ENCODE peak calls at places on chromosomes 5 and 9, in seven cellular contexts. T is aorta, H is thoracic aorta, L is right atrium auricular region, K is breast epithelium, W is lower lobe of right lung, Y is kidney. Z is an unnamed sample. For H3K36me3, the result is how much of the 10 kb centered on the place peaks cover.

GRCh38 chr5:110909415-110909814 is 162.1 kb upstream of the TSLP start:
- DNase-seq in K (no peak), H (no peak), Y (no peak), W (no peak), L (no peak), T (no peak), Z (no peak)

GRCh38 chr5:106757672-106758071 is 913.1 kb downstream of the EFNA5 start:
- DNase-seq in Y (no peak), W (no peak), L (no peak), K (no peak), T (no peak), H (no peak), Z (no peak)

GRCh38 chr9:90088411-90088810 is 483.6 kb downstream of the GADD45G start:
- DNase-seq in K (no peak), W (no peak), H (no peak), L (no peak), Y (no peak), T (no peak), Z (no peak)

GRCh38 chr9:96618209-96619108 is 1.2 kb downstream of the CDC14B start:
- DNase-seq in K (no peak), H (no peak), Y (peak), L (peak), T (peak), W (peak), Z (peak)

GRCh38 chr9:591292-591691 is 250.2 kb upstream of the DMRT1 start:
- DNase-seq in W (peak), Y (no peak), L (peak), H (no peak), K (no peak), T (no peak), Z (no peak)

GRCh38 chr5:35061216-35061615 is 13.5 kb upstream of the AGXT2 start:
- DNase-seq in L (no peak), H (no peak), K (no peak), Y (no peak), W (no peak), T (no peak), Z (no peak)

GRCh38 chr9:72509053-72509452 is 12.4 kb upstream of the TMC1 start:
- DNase-seq in T (no peak), L (no peak), K (no peak), H (no peak), Y (no peak), W (no peak), Z (no peak)

GRCh38 chr9:93968451-93969327 is 13.5 kb upstream of the BARX1 start:
- DNase-seq in H (no peak), K (no peak), T (no peak), W (no peak), Y (no peak), L (peak), Z (no peak)

GRCh38 chr5:132829742-132830435 is 558 bp downstream of the SHROOM1 start:
- DNase-seq in K (peak), T (peak), W (peak), H (no peak), L (no peak), Y (peak), Z (peak)

GRCh38 chr5:10493884-10494283 is 52.2 kb downstream of the ROPN1L start:
- DNase-seq in T (no peak), L (no peak), K (no peak), H (no peak), W (no peak), Y (no peak), Z (no peak)

GRCh38 chr9:109499631-109500120 is 1.6 kb upstream of the PTPN3 start:
- DNase-seq in K (peak), T (peak), Y (peak), L (no peak), W (peak), H (no peak), Z (peak)

GRCh38 chr5:111439473-111440075 is 72.8 kb downstream of the STARD4 start:
- DNase-seq in K (no peak), L (no peak), W (no peak), T (no peak), Y (no peak), H (no peak), Z (no peak)

GRCh38 chr5:36870399-36871040 is 6.0 kb upstream of the NIPBL start:
- DNase-seq in H (no peak), T (no peak), Y (no peak), L (no peak), K (no peak), W (no peak), Z (no peak)

GRCh38 chr9:116646661-116647514 is 40.2 kb upstream of the TRIM32 start:
- DNase-seq in L (no peak), H (no peak), Y (no peak), W (no peak), K (no peak), T (no peak), Z (no peak)

GRCh38 chr9:115213777-115214428 is 95.9 kb upstream of the TNC start:
- DNase-seq in H (no peak), W (no peak), K (no peak), Y (no peak), L (no peak), T (no peak), Z (no peak)

GRCh38 chr5:108743344-108743743 is 4.4 kb upstream of the FER start:
- DNase-seq in L (no peak), K (no peak), Y (no peak), H (no peak), T (no peak), W (no peak), Z (no peak)

GRCh38 chr9:75588808-75589207 is 301.7 kb upstream of the PCSK5 start:
- DNase-seq in H (no peak), Y (no peak), W (no peak), K (no peak), L (no peak), T (no peak), Z (no peak)

GRCh38 chr9:34899535-34900158 is 58.4 kb upstream of the PHF24 start:
- DNase-seq in Y (peak), H (peak), L (peak), W (peak), K (peak), T (peak), Z (peak)

GRCh38 chr5:114325552-114325951 is 36.3 kb upstream of the KCNN2 start:
- DNase-seq in H (no peak), T (peak), W (no peak), Y (no peak), L (no peak), K (no peak), Z (no peak)

GRCh38 chr9:26744362-26744965 is 148.1 kb downstream of the CAAP1 start:
- DNase-seq in K (no peak), T (no peak), W (no peak), L (no peak), Y (no peak), H (no peak), Z (no peak)

GRCh38 chr9:129133067-129133466 is 21.9 kb downstream of the PTPA start:
- DNase-seq in Y (peak), T (no peak), L (no peak), W (no peak), K (no peak), H (no peak), Z (no peak)

GRCh38 chr9:115306860-115307259 is 188.9 kb upstream of the TNC start:
- DNase-seq in K (no peak), W (no peak), T (no peak), Y (no peak), H (no peak), L (no peak), Z (no peak)

GRCh38 chr5:154627711-154628678 is 127.2 kb upstream of the LARP1 start:
- DNase-seq in W (no peak), H (no peak), T (no peak), K (no peak), L (no peak), Y (no peak), Z (peak)

GRCh38 chr5:54150841-54151240 is 159.5 kb downstream of the ARL15 start:
- DNase-seq in W (no peak), Y (no peak), L (no peak), K (no peak), T (no peak), H (no peak), Z (no peak)

DNA sequence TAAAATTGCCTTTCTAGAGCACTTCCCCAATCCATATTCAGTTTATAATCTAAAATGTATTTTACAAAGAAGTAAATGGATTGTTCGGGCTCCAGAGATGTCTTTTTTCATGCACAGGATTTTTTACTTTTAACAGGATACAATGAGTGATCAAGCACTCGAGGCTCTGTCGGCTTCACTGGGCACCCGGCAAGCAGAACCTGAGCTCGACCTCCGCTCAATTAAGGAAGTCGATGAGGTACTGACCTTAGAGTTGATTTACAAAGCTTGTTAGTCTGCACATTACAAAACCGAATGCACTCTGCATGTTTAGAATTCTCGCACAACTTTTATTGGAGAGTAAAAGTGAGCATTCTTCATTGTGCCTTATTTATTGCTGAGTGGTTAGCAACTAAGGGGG is 65.2 kb downstream of the ERAP1 start:
- DNase-seq in Y (no peak), L (no peak), T (no peak), H (no peak), W (no peak), K (no peak), Z (no peak)
- H3K36me3 ChIP-seq in Y (under half), L (half or more), T (under half), H (half or more), W (half or more), K (under half), Z (under half)

DNA sequence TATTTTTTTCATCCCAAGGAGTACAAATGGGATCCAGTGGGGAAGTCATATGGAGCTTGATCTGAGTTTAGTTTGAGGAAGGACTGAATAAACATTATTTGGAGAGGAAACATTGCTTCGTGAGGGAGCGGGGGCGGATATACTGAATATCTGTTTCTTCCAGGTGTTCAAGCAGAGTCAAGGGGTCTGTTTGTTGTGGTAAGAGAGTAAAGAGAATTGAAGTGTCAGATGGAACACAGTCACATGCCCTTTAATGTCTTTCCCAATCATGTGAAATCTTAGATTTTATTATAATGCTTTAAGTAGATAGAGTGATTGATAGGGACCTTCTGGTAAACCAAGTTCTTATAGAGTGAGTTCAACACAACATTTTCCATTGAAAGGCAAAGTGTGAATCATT is 33.7 kb downstream of the DDX46 start:
- DNase-seq in W (no peak), L (no peak), T (no peak), H (no peak), K (no peak), Y (no peak), Z (no peak)
- H3K36me3 ChIP-seq in W (half or more), L (half or more), T (under half), H (under half), K (under half), Y (under half), Z (half or more)

GRCh38 chr9:127662617-127663016 is 44.2 kb upstream of the CFAP157 start:
- DNase-seq in H (no peak), L (no peak), Y (no peak), T (no peak), K (no peak), W (no peak), Z (no peak)

GRCh38 chr9:127667127-127667844 is 39.5 kb upstream of the CFAP157 start:
- DNase-seq in L (no peak), T (no peak), W (no peak), K (no peak), H (no peak), Y (no peak), Z (no peak)

GRCh38 chr9:127664324-127664677 is 42.5 kb upstream of the CFAP157 start:
- DNase-seq in L (no peak), H (no peak), K (no peak), T (no peak), W (no peak), Y (no peak), Z (no peak)

GRCh38 chr9:127664678-127665507 is 41.9 kb upstream of the CFAP157 start:
- DNase-seq in Y (no peak), L (no peak), T (no peak), H (no peak), K (no peak), W (no peak), Z (no peak)

DNA sequence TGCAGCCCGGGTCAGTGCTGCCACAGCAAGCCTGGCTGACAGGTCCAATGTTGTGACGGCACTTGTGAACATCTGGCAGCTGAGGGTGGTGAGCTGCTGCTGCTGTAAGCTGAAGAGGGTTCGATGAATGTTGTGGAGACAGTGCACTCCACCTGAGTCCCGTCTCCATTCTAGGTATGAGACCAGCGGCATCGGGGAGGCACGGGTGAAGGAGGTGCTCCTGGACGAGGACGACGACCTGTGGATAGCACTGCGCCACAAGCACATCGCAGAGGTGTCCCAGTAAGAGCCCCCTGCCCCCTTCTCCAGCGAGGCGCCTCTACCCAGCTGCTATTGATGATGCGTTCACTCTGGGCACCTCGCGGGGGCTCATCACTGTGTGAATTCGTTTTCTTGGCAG is 38.9 kb upstream of the CFAP157 start:
- DNase-seq in Y (no peak), W (no peak), L (no peak), T (no peak), H (no peak), K (no peak), Z (no peak)
- H3K36me3 ChIP-seq in Y (under half), W (half or more), L (half or more), T (under half), H (under half), K (under half), Z (under half)

GRCh38 chr5:71492817-71493615 is 37.6 kb downstream of the BDP1 start:
- DNase-seq in L (no peak), T (no peak), Y (no peak), H (no peak), K (no peak), W (no peak), Z (no peak)
- H3K36me3 ChIP-seq in L (half or more), T (under half), Y (under half), H (under half), K (under half), W (half or more), Z (half or more)

DNA sequence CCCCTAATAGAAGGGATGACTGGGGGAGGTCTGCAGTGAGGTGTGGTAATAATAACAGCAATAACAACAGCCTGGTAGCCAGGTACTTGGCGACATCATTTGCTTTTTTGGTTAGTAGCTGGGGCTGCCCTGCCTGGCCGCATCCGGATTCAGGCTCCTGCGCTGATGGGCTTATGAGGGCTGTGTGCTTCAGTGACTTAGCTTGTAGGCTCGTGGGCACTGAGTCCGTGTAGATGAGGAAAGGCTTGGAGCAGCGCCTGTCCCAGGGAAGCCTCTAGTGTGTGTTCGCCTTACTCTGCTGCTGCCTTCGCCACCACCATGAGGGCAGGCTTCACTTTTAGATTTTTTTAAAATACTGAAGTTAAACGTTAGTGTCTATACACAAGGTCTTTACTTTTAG is 4.5 kb downstream of the NDUFS6 start:
- DNase-seq in H (no peak), W (no peak), L (no peak), K (no peak), T (no peak), Y (no peak), Z (no peak)
- H3K36me3 ChIP-seq in H (under half), W (half or more), L (half or more), K (under half), T (under half), Y (under half), Z (half or more)

GRCh38 chr9:132955768-132956167 is 11.4 kb upstream of the TSC1 start:
- DNase-seq in Y (no peak), T (no peak), H (no peak), W (no peak), K (no peak), L (no peak), Z (no peak)
- H3K36me3 ChIP-seq in Y (under half), T (under half), H (under half), W (under half), K (under half), L (under half), Z (under half)

GRCh38 chr9:2390028-2390427 is 231.6 kb upstream of the VLDLR start:
- DNase-seq in T (no peak), Y (no peak), H (no peak), L (no peak), K (peak), W (no peak), Z (no peak)

GRCh38 chr9:2385746-2386145 is 235.8 kb upstream of the VLDLR start:
- DNase-seq in T (no peak), W (no peak), H (no peak), L (no peak), K (no peak), Y (no peak), Z (no peak)

GRCh38 chr9:2389404-2389803 is 232.2 kb upstream of the VLDLR start:
- DNase-seq in L (no peak), H (no peak), Y (no peak), W (no peak), T (no peak), K (no peak), Z (peak)
- H3K36me3 ChIP-seq in L (under half), H (under half), Y (under half), W (under half), T (under half), K (under half), Z (under half)

GRCh38 chr5:171392585-171393159 is 5.0 kb downstream of the NPM1 start:
- DNase-seq in T (no peak), L (no peak), K (no peak), Y (no peak), H (no peak), W (no peak), Z (no peak)

GRCh38 chr5:171391996-171392577 is 4.4 kb downstream of the NPM1 start:
- DNase-seq in K (no peak), T (no peak), Y (no peak), H (no peak), W (no peak), L (no peak), Z (no peak)

GRCh38 chr5:171387970-171388815 is 544 bp downstream of the NPM1 start:
- DNase-seq in W (peak), Y (peak), T (peak), H (peak), K (peak), L (peak), Z (peak)

GRCh38 chr5:171388816-171389168 is 1.1 kb downstream of the NPM1 start:
- DNase-seq in Y (no peak), H (no peak), L (no peak), K (no peak), T (no peak), W (peak), Z (peak)

GRCh38 chr5:171390883-171391677 is 3.4 kb downstream of the NPM1 start:
- DNase-seq in H (no peak), L (no peak), Y (no peak), T (no peak), W (no peak), K (no peak), Z (no peak)
- H3K36me3 ChIP-seq in H (under half), L (half or more), Y (under half), T (under half), W (half or more), K (under half), Z (half or more)

GRCh38 chr5:133842846-133843725 is 125.3 kb downstream of the C5orf15 start:
- DNase-seq in H (no peak), T (no peak), K (no peak), W (no peak), L (no peak), Y (peak), Z (no peak)
- H3K36me3 ChIP-seq in H (under half), T (under half), K (under half), W (under half), L (under half), Y (under half), Z (under half)

GRCh38 chr9:131470581-131470991 is 32.1 kb upstream of the POMT1 start:
- DNase-seq in K (no peak), L (no peak), T (no peak), Y (peak), H (no peak), W (no peak), Z (no peak)

GRCh38 chr9:131474711-131475110 is 28.0 kb upstream of the POMT1 start:
- DNase-seq in K (no peak), Y (peak), W (peak), L (no peak), H (no peak), T (no peak), Z (no peak)

GRCh38 chr9:131473891-131474290 is 28.8 kb upstream of the POMT1 start:
- DNase-seq in L (no peak), W (peak), Y (peak), K (no peak), H (no peak), T (no peak), Z (no peak)

GRCh38 chr9:131475111-131475955 is 27.4 kb upstream of the POMT1 start:
- DNase-seq in Y (peak), H (no peak), K (no peak), T (no peak), L (no peak), W (peak), Z (no peak)

DNA sequence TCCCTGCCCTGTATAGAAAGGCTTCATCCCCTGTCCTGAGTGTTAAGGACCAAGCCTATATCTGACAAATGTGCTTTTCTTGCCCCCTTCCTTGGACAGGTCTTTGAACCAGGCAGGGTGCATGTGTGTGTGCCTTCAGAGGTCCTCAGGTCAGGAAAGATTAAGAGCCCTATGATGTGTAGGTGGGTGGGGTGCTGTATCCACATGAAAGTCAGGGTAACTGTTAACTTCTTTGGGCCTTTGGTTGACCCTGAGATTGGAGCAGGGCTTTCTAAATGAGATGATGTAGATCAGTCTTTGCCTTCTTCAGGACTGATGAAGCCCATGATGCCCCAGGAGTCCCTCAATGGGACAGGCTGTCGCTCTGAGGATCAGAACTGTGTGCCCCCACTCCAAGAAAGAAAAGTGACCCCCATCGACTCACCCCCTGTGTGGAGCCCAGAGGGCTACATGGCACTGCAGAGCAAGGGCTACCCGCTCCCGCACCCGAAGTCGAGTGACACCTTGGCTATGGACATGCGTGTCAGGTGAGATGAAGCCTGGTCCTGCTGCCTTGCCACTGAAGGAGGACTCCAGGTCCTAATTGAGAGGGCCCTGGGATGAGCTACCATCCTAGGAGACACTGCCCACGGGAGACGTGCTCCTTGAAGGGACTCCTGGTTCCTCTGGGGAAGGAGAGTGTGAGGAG is 29.4 kb upstream of the POMT1 start:
- DNase-seq in Y (no peak), K (no peak), H (no peak), L (no peak), T (no peak), W (peak), Z (no peak)
- H3K36me3 ChIP-seq in Y (half or more), K (under half), H (half or more), L (half or more), T (under half), W (half or more), Z (half or more)